ENCODE peak calls at places on chromosomes 2 and 18, in eight cellular contexts. One of them, this sample, is unnamed.

GRCh38 chr2:14554829-14555580 is 77.5 kb upstream of the LRATD1 start:
- DNase-seq in tibial nerve: no peak
- DNase-seq in dorsolateral prefrontal cortex: no peak
- DNase-seq in pancreas: no peak
- DNase-seq in upper lobe of right lung: no peak
- DNase-seq in PC-3: peak; percentile 12
- DNase-seq in fibroblast of mammary gland: no peak
- DNase-seq in kidney epithelial cell: no peak
- DNase-seq in this sample: no peak

GRCh38 chr2:202099515-202099914 is 26.5 kb downstream of the KIAA2012 start:
- DNase-seq in tibial nerve: no peak
- DNase-seq in dorsolateral prefrontal cortex: no peak
- DNase-seq in pancreas: no peak
- DNase-seq in upper lobe of right lung: no peak
- DNase-seq in PC-3: peak; percentile 24
- DNase-seq in fibroblast of mammary gland: no peak
- DNase-seq in kidney epithelial cell: no peak
- DNase-seq in this sample: no peak

GRCh38 chr2:157838442-157839161 is 37.5 kb downstream of the ACVR1 start:
- DNase-seq in tibial nerve: peak; percentile 38
- DNase-seq in dorsolateral prefrontal cortex: no peak
- DNase-seq in pancreas: peak; percentile 63
- DNase-seq in upper lobe of right lung: no peak
- DNase-seq in PC-3: peak; percentile 71
- DNase-seq in fibroblast of mammary gland: peak; percentile 89
- DNase-seq in kidney epithelial cell: no peak
- DNase-seq in this sample: peak; percentile 66

GRCh38 chr2:239745386-239745785 is 279.8 kb downstream of the NDUFA10 start:
- DNase-seq in tibial nerve: no peak
- DNase-seq in dorsolateral prefrontal cortex: no peak
- DNase-seq in pancreas: no peak
- DNase-seq in upper lobe of right lung: no peak
- DNase-seq in PC-3: no peak
- DNase-seq in fibroblast of mammary gland: no peak
- DNase-seq in kidney epithelial cell: no peak
- DNase-seq in this sample: no peak

GRCh38 chr2:180722551-180723239 is 257.7 kb upstream of the UBE2E3 start:
- DNase-seq in tibial nerve: peak; percentile 10
- DNase-seq in dorsolateral prefrontal cortex: no peak
- DNase-seq in pancreas: no peak
- DNase-seq in upper lobe of right lung: no peak
- DNase-seq in PC-3: peak; percentile 77
- DNase-seq in fibroblast of mammary gland: peak; percentile 90
- DNase-seq in kidney epithelial cell: no peak
- DNase-seq in this sample: peak; percentile 64

GRCh38 chr2:71129114-71129890 is 727 bp downstream of the MCEE start:
- DNase-seq in tibial nerve: peak; percentile 5
- DNase-seq in dorsolateral prefrontal cortex: no peak
- DNase-seq in pancreas: no peak
- DNase-seq in upper lobe of right lung: no peak
- DNase-seq in PC-3: peak; percentile 45
- DNase-seq in fibroblast of mammary gland: no peak
- DNase-seq in kidney epithelial cell: no peak
- DNase-seq in this sample: peak; percentile 9

GRCh38 chr18:48848641-48849143 is 102.1 kb downstream of the SMAD7 start:
- DNase-seq in tibial nerve: no peak
- DNase-seq in dorsolateral prefrontal cortex: no peak
- DNase-seq in pancreas: no peak
- DNase-seq in upper lobe of right lung: no peak
- DNase-seq in PC-3: no peak
- DNase-seq in fibroblast of mammary gland: no peak
- DNase-seq in kidney epithelial cell: no peak
- DNase-seq in this sample: no peak

GRCh38 chr2:172000696-172001361 is 1.1 kb downstream of the METAP1D start:
- DNase-seq in tibial nerve: no peak
- DNase-seq in dorsolateral prefrontal cortex: no peak
- DNase-seq in pancreas: no peak
- DNase-seq in upper lobe of right lung: no peak
- DNase-seq in PC-3: no peak
- DNase-seq in fibroblast of mammary gland: peak; percentile 30
- DNase-seq in kidney epithelial cell: no peak
- DNase-seq in this sample: no peak

GRCh38 chr2:30178618-30179404 is 32.0 kb downstream of the YPEL5 start:
- DNase-seq in tibial nerve: peak; percentile 65
- DNase-seq in dorsolateral prefrontal cortex: peak; percentile 80
- DNase-seq in pancreas: no peak
- DNase-seq in upper lobe of right lung: no peak
- DNase-seq in PC-3: no peak
- DNase-seq in fibroblast of mammary gland: peak; percentile 94
- DNase-seq in kidney epithelial cell: no peak
- DNase-seq in this sample: peak; percentile 43

GRCh38 chr2:63886445-63886844 is 44.7 kb downstream of the UGP2 start:
- DNase-seq in tibial nerve: no peak
- DNase-seq in dorsolateral prefrontal cortex: no peak
- DNase-seq in pancreas: no peak
- DNase-seq in upper lobe of right lung: no peak
- DNase-seq in PC-3: no peak
- DNase-seq in fibroblast of mammary gland: no peak
- DNase-seq in kidney epithelial cell: no peak
- DNase-seq in this sample: no peak

GRCh38 chr2:200617089-200618050 is 31.6 kb downstream of the AOX1 start:
- DNase-seq in tibial nerve: no peak
- DNase-seq in dorsolateral prefrontal cortex: no peak
- DNase-seq in pancreas: no peak
- DNase-seq in upper lobe of right lung: no peak
- DNase-seq in PC-3: no peak
- DNase-seq in fibroblast of mammary gland: peak; percentile 53
- DNase-seq in kidney epithelial cell: no peak
- DNase-seq in this sample: no peak

GRCh38 chr2:31522742-31523141 is 58.0 kb downstream of the SRD5A2 start:
- DNase-seq in tibial nerve: no peak
- DNase-seq in dorsolateral prefrontal cortex: no peak
- DNase-seq in pancreas: no peak
- DNase-seq in upper lobe of right lung: no peak
- DNase-seq in PC-3: no peak
- DNase-seq in fibroblast of mammary gland: no peak
- DNase-seq in kidney epithelial cell: no peak
- DNase-seq in this sample: no peak

GRCh38 chr2:113795405-113795920 is 39.0 kb upstream of the SLC35F5 start:
- DNase-seq in tibial nerve: no peak
- DNase-seq in dorsolateral prefrontal cortex: no peak
- DNase-seq in pancreas: no peak
- DNase-seq in upper lobe of right lung: no peak
- DNase-seq in PC-3: no peak
- DNase-seq in fibroblast of mammary gland: no peak
- DNase-seq in kidney epithelial cell: no peak
- DNase-seq in this sample: no peak

GRCh38 chr2:21715865-21716264 is 592.1 kb downstream of the TDRD15 start:
- DNase-seq in tibial nerve: no peak
- DNase-seq in dorsolateral prefrontal cortex: no peak
- DNase-seq in pancreas: no peak
- DNase-seq in upper lobe of right lung: no peak
- DNase-seq in PC-3: no peak
- DNase-seq in fibroblast of mammary gland: no peak
- DNase-seq in kidney epithelial cell: no peak
- DNase-seq in this sample: no peak

GRCh38 chr18:4789506-4789905 is 334.4 kb upstream of the DLGAP1 start:
- DNase-seq in tibial nerve: no peak
- DNase-seq in dorsolateral prefrontal cortex: no peak
- DNase-seq in pancreas: no peak
- DNase-seq in upper lobe of right lung: no peak
- DNase-seq in PC-3: no peak
- DNase-seq in fibroblast of mammary gland: no peak
- DNase-seq in kidney epithelial cell: no peak
- DNase-seq in this sample: no peak

GRCh38 chr2:207265849-207266248 is 100.1 kb upstream of the KLF7 start:
- DNase-seq in tibial nerve: no peak
- DNase-seq in dorsolateral prefrontal cortex: no peak
- DNase-seq in pancreas: no peak
- DNase-seq in upper lobe of right lung: no peak
- DNase-seq in PC-3: no peak
- DNase-seq in fibroblast of mammary gland: no peak
- DNase-seq in kidney epithelial cell: no peak
- DNase-seq in this sample: no peak

GRCh38 chr2:239283288-239283945 is 117.4 kb downstream of the HDAC4 start:
- DNase-seq in tibial nerve: no peak
- DNase-seq in dorsolateral prefrontal cortex: peak; percentile 15
- DNase-seq in pancreas: no peak
- DNase-seq in upper lobe of right lung: peak; percentile 51
- DNase-seq in PC-3: no peak
- DNase-seq in fibroblast of mammary gland: no peak
- DNase-seq in kidney epithelial cell: no peak
- DNase-seq in this sample: no peak

GRCh38 chr2:82342351-82342750 is 2037.8 kb upstream of the LRRTM1 start:
- DNase-seq in tibial nerve: no peak
- DNase-seq in dorsolateral prefrontal cortex: no peak
- DNase-seq in pancreas: no peak
- DNase-seq in upper lobe of right lung: no peak
- DNase-seq in PC-3: peak; percentile 51
- DNase-seq in fibroblast of mammary gland: no peak
- DNase-seq in kidney epithelial cell: no peak
- DNase-seq in this sample: no peak

GRCh38 chr2:5392658-5393057 is 299.5 kb upstream of the SOX11 start:
- DNase-seq in tibial nerve: no peak
- DNase-seq in dorsolateral prefrontal cortex: no peak
- DNase-seq in pancreas: no peak
- DNase-seq in upper lobe of right lung: no peak
- DNase-seq in PC-3: no peak
- DNase-seq in fibroblast of mammary gland: no peak
- DNase-seq in kidney epithelial cell: peak; percentile 26
- DNase-seq in this sample: no peak

GRCh38 chr2:207750315-207750714 is 19.4 kb downstream of the FZD5 start:
- DNase-seq in tibial nerve: no peak
- DNase-seq in dorsolateral prefrontal cortex: no peak
- DNase-seq in pancreas: no peak
- DNase-seq in upper lobe of right lung: no peak
- DNase-seq in PC-3: no peak
- DNase-seq in fibroblast of mammary gland: no peak
- DNase-seq in kidney epithelial cell: no peak
- DNase-seq in this sample: no peak

DNA sequence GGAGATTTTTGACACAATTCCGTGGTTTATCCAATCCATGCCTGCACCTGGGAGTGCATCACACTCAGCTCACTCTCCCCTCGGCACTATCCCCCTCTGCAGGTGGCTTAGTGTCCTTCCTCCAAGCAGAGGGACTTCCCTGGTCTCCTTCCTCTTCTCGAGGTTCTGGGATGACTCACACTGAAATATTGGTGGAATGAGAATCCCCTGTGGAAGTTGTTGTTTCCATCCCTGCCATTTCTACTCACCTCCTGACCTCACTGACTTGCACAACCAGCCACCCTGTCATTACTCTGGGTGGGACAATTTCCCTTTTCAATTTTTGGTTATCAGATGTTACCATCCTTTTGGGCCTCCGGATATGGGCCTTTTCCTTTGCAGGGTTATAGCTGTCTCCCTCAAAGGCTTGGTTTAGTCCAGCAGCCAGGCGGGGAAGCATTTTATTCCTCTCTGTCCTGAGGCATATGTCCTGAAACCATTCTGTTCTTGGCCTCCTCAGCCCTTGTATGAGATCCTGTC is 59.9 kb downstream of the PTPRM start:
- DNase-seq in tibial nerve: peak; percentile 29
- DNase-seq in dorsolateral prefrontal cortex: no peak
- DNase-seq in pancreas: no peak
- DNase-seq in upper lobe of right lung: no peak
- DNase-seq in PC-3: peak; percentile 88
- DNase-seq in fibroblast of mammary gland: peak; percentile 75
- DNase-seq in kidney epithelial cell: peak; percentile 67
- DNase-seq in this sample: peak; percentile 70
- TF ChIP-seq CTCF in tibial nerve: no peak
- TF ChIP-seq CTCF in dorsolateral prefrontal cortex: no peak
- TF ChIP-seq CTCF in pancreas: no peak
- TF ChIP-seq CTCF in upper lobe of right lung: no peak
- TF ChIP-seq CTCF in PC-3: peak; percentile 64
- TF ChIP-seq CTCF in fibroblast of mammary gland: peak; percentile 37
- TF ChIP-seq CTCF in kidney epithelial cell: peak; percentile 54
- TF ChIP-seq CTCF in this sample: peak; percentile 66

GRCh38 chr18:37282386-37283037 is 283.1 kb downstream of the CELF4 start:
- DNase-seq in tibial nerve: no peak
- DNase-seq in dorsolateral prefrontal cortex: no peak
- DNase-seq in pancreas: no peak
- DNase-seq in upper lobe of right lung: no peak
- DNase-seq in PC-3: peak; percentile 1
- DNase-seq in fibroblast of mammary gland: no peak
- DNase-seq in kidney epithelial cell: no peak
- DNase-seq in this sample: no peak
- TF ChIP-seq CTCF in tibial nerve: no peak
- TF ChIP-seq CTCF in dorsolateral prefrontal cortex: peak; percentile 24
- TF ChIP-seq CTCF in pancreas: no peak
- TF ChIP-seq CTCF in upper lobe of right lung: peak; percentile 14
- TF ChIP-seq CTCF in PC-3: peak; percentile 48
- TF ChIP-seq CTCF in fibroblast of mammary gland: peak; percentile 34
- TF ChIP-seq CTCF in kidney epithelial cell: peak; percentile 59
- TF ChIP-seq CTCF in this sample: peak; percentile 63

GRCh38 chr2:28414583-28414982 is 21.9 kb downstream of the FOSL2 start:
- DNase-seq in tibial nerve: no peak
- DNase-seq in dorsolateral prefrontal cortex: no peak
- DNase-seq in pancreas: no peak
- DNase-seq in upper lobe of right lung: no peak
- DNase-seq in PC-3: no peak
- DNase-seq in fibroblast of mammary gland: no peak
- DNase-seq in kidney epithelial cell: no peak
- DNase-seq in this sample: no peak

GRCh38 chr2:28411956-28412609 is 19.4 kb downstream of the FOSL2 start:
- DNase-seq in tibial nerve: no peak
- DNase-seq in dorsolateral prefrontal cortex: no peak
- DNase-seq in pancreas: no peak
- DNase-seq in upper lobe of right lung: no peak
- DNase-seq in PC-3: no peak
- DNase-seq in fibroblast of mammary gland: no peak
- DNase-seq in kidney epithelial cell: no peak
- DNase-seq in this sample: no peak

GRCh38 chr2:28412625-28413151 is 20.0 kb downstream of the FOSL2 start:
- DNase-seq in tibial nerve: no peak
- DNase-seq in dorsolateral prefrontal cortex: no peak
- DNase-seq in pancreas: no peak
- DNase-seq in upper lobe of right lung: no peak
- DNase-seq in PC-3: no peak
- DNase-seq in fibroblast of mammary gland: no peak
- DNase-seq in kidney epithelial cell: no peak
- DNase-seq in this sample: no peak

GRCh38 chr2:28413896-28414290 is 21.2 kb downstream of the FOSL2 start:
- DNase-seq in tibial nerve: no peak
- DNase-seq in dorsolateral prefrontal cortex: no peak
- DNase-seq in pancreas: no peak
- DNase-seq in upper lobe of right lung: no peak
- DNase-seq in PC-3: no peak
- DNase-seq in fibroblast of mammary gland: no peak
- DNase-seq in kidney epithelial cell: no peak
- DNase-seq in this sample: no peak

GRCh38 chr2:28413152-28413895 is 20.7 kb downstream of the FOSL2 start:
- DNase-seq in tibial nerve: no peak
- DNase-seq in dorsolateral prefrontal cortex: no peak
- DNase-seq in pancreas: no peak
- DNase-seq in upper lobe of right lung: peak; percentile 64
- DNase-seq in PC-3: no peak
- DNase-seq in fibroblast of mammary gland: no peak
- DNase-seq in kidney epithelial cell: no peak
- DNase-seq in this sample: no peak
- TF ChIP-seq CTCF in tibial nerve: no peak
- TF ChIP-seq CTCF in dorsolateral prefrontal cortex: no peak
- TF ChIP-seq CTCF in pancreas: no peak
- TF ChIP-seq CTCF in upper lobe of right lung: no peak
- TF ChIP-seq CTCF in PC-3: peak; percentile 40
- TF ChIP-seq CTCF in fibroblast of mammary gland: no peak
- TF ChIP-seq CTCF in kidney epithelial cell: peak; percentile 8
- TF ChIP-seq CTCF in this sample: peak; percentile 53

GRCh38 chr2:159168707-159169106 is 117.8 kb downstream of the WDSUB1 start:
- DNase-seq in tibial nerve: no peak
- DNase-seq in dorsolateral prefrontal cortex: no peak
- DNase-seq in pancreas: no peak
- DNase-seq in upper lobe of right lung: no peak
- DNase-seq in PC-3: peak; percentile 15
- DNase-seq in fibroblast of mammary gland: peak; percentile 28
- DNase-seq in kidney epithelial cell: no peak
- DNase-seq in this sample: peak; percentile 28
- TF ChIP-seq CTCF in tibial nerve: no peak
- TF ChIP-seq CTCF in dorsolateral prefrontal cortex: no peak
- TF ChIP-seq CTCF in pancreas: no peak
- TF ChIP-seq CTCF in upper lobe of right lung: peak; percentile 25
- TF ChIP-seq CTCF in PC-3: peak; percentile 43
- TF ChIP-seq CTCF in fibroblast of mammary gland: peak; percentile 9
- TF ChIP-seq CTCF in kidney epithelial cell: peak; percentile 36
- TF ChIP-seq CTCF in this sample: peak; percentile 66

This sample was measured in HFFc6.